ENCODE peak calls at places on chromosomes 1 and 21, in six cellular contexts. C, I, L, V, Z and T are unnamed samples.

GRCh38 chr1:61568460-61569211 is 156.3 kb downstream of the TM2D1 start:
- DNase-seq in L (no peak), Z (no peak), V (no peak), I (no peak), C (no peak), T (no peak)

GRCh38 chr1:228211871-228212414 is 4.1 kb downstream of the OBSCN start:
- DNase-seq in Z (no peak), L (no peak), I (no peak), C (no peak), V (no peak), T (no peak)

GRCh38 chr1:41844255-41844654 is 74.5 kb downstream of the HIVEP3 start:
- DNase-seq in L (no peak), I (no peak), C (no peak), Z (no peak), V (no peak), T (no peak)

GRCh38 chr1:234971586-234972297 is 156.9 kb downstream of the TOMM20 start:
- DNase-seq in C (no peak), I (no peak), V (no peak), L (no peak), Z (no peak), T (no peak)

GRCh38 chr1:31413405-31414005 is 492 bp downstream of the SERINC2 start:
- DNase-seq in L (peak), I (peak), C (no peak), V (peak), Z (no peak), T (peak)

GRCh38 chr1:112505878-112506277 is 2.9 kb upstream of the WNT2B start:
- DNase-seq in C (no peak), I (no peak), Z (peak), V (no peak), L (no peak), T (no peak)

GRCh38 chr1:201739492-201740085 is 89.4 kb upstream of the IPO9 start:
- DNase-seq in V (peak), I (peak), L (peak), C (no peak), Z (peak), T (no peak)

GRCh38 chr1:175146535-175147213 is 45.9 kb downstream of the KIAA0040 start:
- DNase-seq in C (no peak), L (peak), V (peak), Z (peak), I (peak), T (no peak)

GRCh38 chr21:43196789-43197188 is 28.0 kb downstream of the CRYAA start:
- DNase-seq in V (peak), I (no peak), Z (no peak), C (peak), L (peak), T (no peak)

GRCh38 chr1:247210062-247210385 is 38.2 kb upstream of the ZNF124 start:
- DNase-seq in V (no peak), C (no peak), L (no peak), I (peak), Z (peak), T (no peak)

GRCh38 chr21:41345934-41346685 is 15.7 kb upstream of the MX2 start:
- DNase-seq in V (no peak), Z (no peak), C (no peak), L (no peak), I (no peak), T (no peak)

GRCh38 chr1:43493661-43494450 is 36.8 kb upstream of the PTPRF start:
- DNase-seq in Z (no peak), V (no peak), L (no peak), I (no peak), C (no peak), T (no peak)